ENCODE peak calls at places on chromosomes 13 and 19, in nine cellular contexts. B is psoas muscle; O is CD8-positive, alpha-beta memory T cell; P is tibial artery; M is vagina; W is effector memory CD4-positive, alpha-beta T cell; J is upper lobe of right lung; U is right lobe of liver; G is Peyer's patch. I is an unnamed sample. For H3K4me1, the result is how much of the 10 kb centered on the place peaks cover.

GRCh38 chr13:93765811-93766210 is 539.2 kb downstream of the GPC6 start:
- DNase-seq in B (no peak), J (no peak), U (no peak), M (no peak), O (no peak), G (no peak), P (no peak), W (no peak), I (no peak)

GRCh38 chr13:73259061-73259908 is 200.5 kb downstream of the KLF5 start:
- DNase-seq in P (no peak), G (no peak), B (no peak), J (no peak), W (no peak), U (no peak), M (no peak), O (no peak), I (no peak)

GRCh38 chr19:19406878-19407639 is 1.6 kb downstream of the GATAD2A start:
- DNase-seq in P (no peak), G (peak), U (no peak), M (no peak), J (no peak), W (peak), B (no peak), O (peak), I (no peak)

GRCh38 chr19:35184267-35184666 is 29.7 kb downstream of the FXYD5 start:
- DNase-seq in O (no peak), W (no peak), B (no peak), G (no peak), U (no peak), P (no peak), M (no peak), J (no peak), I (no peak)

GRCh38 chr19:18850560-18851375 is 19.0 kb downstream of the UPF1 start:
- DNase-seq in J (peak), P (no peak), W (no peak), U (peak), M (no peak), G (no peak), O (no peak), B (no peak), I (no peak)

GRCh38 chr13:25738797-25739196 is 313.0 kb downstream of the SHISA2 start:
- DNase-seq in O (no peak), P (no peak), U (no peak), J (no peak), B (no peak), W (no peak), M (no peak), G (no peak), I (no peak)

GRCh38 chr19:38429055-38429810 is 3.2 kb upstream of the RASGRP4 start:
- DNase-seq in P (no peak), J (no peak), U (no peak), W (no peak), G (no peak), M (no peak), O (no peak), B (no peak), I (no peak)

GRCh38 chr13:98869408-98870090 is 108.3 kb downstream of the DOCK9 start:
- DNase-seq in G (no peak), W (no peak), U (no peak), P (no peak), M (no peak), B (no peak), J (no peak), O (no peak), I (no peak)

GRCh38 chr13:42997381-42997780 is 5.3 kb upstream of the EPSTI1 start:
- DNase-seq in J (no peak), G (no peak), P (no peak), O (no peak), M (no peak), B (no peak), W (no peak), U (no peak), I (no peak)

GRCh38 chr19:38826856-38827551 is 4.6 kb downstream of the ECH1 start:
- DNase-seq in W (no peak), O (no peak), P (no peak), J (no peak), B (no peak), M (no peak), U (no peak), G (no peak), I (no peak)

GRCh38 chr13:57680609-57681008 is 49.1 kb downstream of the PCDH17 start:
- DNase-seq in P (no peak), W (no peak), B (no peak), G (no peak), U (no peak), M (no peak), O (no peak), J (no peak), I (no peak)

GRCh38 chr13:20414475-20415287 is 111.0 kb downstream of the CRYL1 start:
- DNase-seq in G (no peak), W (no peak), P (no peak), B (no peak), U (no peak), O (no peak), M (no peak), J (no peak), I (no peak)

GRCh38 chr19:17656970-17657369 is 31.2 kb downstream of the UNC13A start:
- DNase-seq in J (no peak), M (no peak), B (no peak), G (no peak), O (no peak), W (no peak), P (no peak), U (no peak), I (no peak)

GRCh38 chr13:36417328-36417727 is 15.0 kb upstream of the CCNA1 start:
- DNase-seq in M (no peak), U (no peak), G (no peak), P (no peak), B (no peak), O (no peak), J (no peak), W (no peak), I (no peak)

GRCh38 chr13:42990991-42991891 is 800 bp downstream of the EPSTI1 start:
- DNase-seq in J (no peak), O (no peak), G (no peak), P (no peak), M (no peak), B (no peak), U (no peak), W (no peak), I (no peak)

GRCh38 chr19:41708481-41708880 is at the start of gene CEACAM5:
- DNase-seq in B (no peak), W (no peak), O (no peak), M (peak), P (no peak), G (peak), U (no peak), J (no peak), I (peak)

GRCh38 chr13:65470781-65471180 is 1759.4 kb downstream of the PCDH9 start:
- DNase-seq in O (no peak), J (no peak), M (no peak), P (no peak), W (no peak), U (no peak), G (no peak), B (no peak), I (no peak)

GRCh38 chr13:109180905-109181425 is 551.6 kb downstream of the MYO16 start:
- DNase-seq in O (no peak), B (no peak), W (no peak), P (no peak), G (no peak), U (no peak), J (no peak), M (no peak), I (no peak)

GRCh38 chr19:17109962-17110598 is 34.5 kb downstream of the MYO9B start:
- DNase-seq in W (no peak), G (peak), U (peak), M (no peak), P (peak), J (peak), O (no peak), B (peak), I (no peak)

GRCh38 chr19:53915000-53915399 is 5.9 kb downstream of the CACNG7 start:
- DNase-seq in U (no peak), W (no peak), O (no peak), B (no peak), G (no peak), M (no peak), P (no peak), J (no peak), I (no peak)

GRCh38 chr13:113485545-113485944 is 5.0 kb downstream of the DCUN1D2 start:
- DNase-seq in M (no peak), B (no peak), G (no peak), U (no peak), W (no peak), J (no peak), O (no peak), P (no peak), I (no peak)

GRCh38 chr19:12331211-12331941 is 2.1 kb downstream of the ZNF563 start:
- DNase-seq in U (peak), P (no peak), W (no peak), O (no peak), M (no peak), J (no peak), B (no peak), G (peak), I (no peak)

GRCh38 chr13:77719128-77719527 is 21.6 kb downstream of the SLAIN1 start:
- DNase-seq in U (no peak), J (no peak), O (no peak), W (no peak), G (no peak), M (no peak), P (no peak), B (no peak), I (no peak)

GRCh38 chr13:75445717-75446529 is 36.0 kb downstream of the TBC1D4 start:
- DNase-seq in P (no peak), B (no peak), J (no peak), O (no peak), W (no peak), G (no peak), U (no peak), M (no peak), I (no peak)

GRCh38 chr13:107466326-107466725 is 749.0 kb downstream of the LIG4 start:
- DNase-seq in U (no peak), G (no peak), M (no peak), O (no peak), P (no peak), W (no peak), J (no peak), B (no peak), I (no peak)

GRCh38 chr13:24613128-24613527 is 67.1 kb upstream of the ATP12A start:
- DNase-seq in P (no peak), M (no peak), J (no peak), O (no peak), B (no peak), W (no peak), U (no peak), G (no peak), I (peak)

GRCh38 chr19:11807099-11807380 is 7.0 kb upstream of the ZNF440 start:
- DNase-seq in J (no peak), B (no peak), U (no peak), W (no peak), O (no peak), P (no peak), M (no peak), G (no peak), I (no peak)

GRCh38 chr13:107928762-107929161 is 286.6 kb downstream of the LIG4 start:
- DNase-seq in G (no peak), M (no peak), U (no peak), O (no peak), B (no peak), W (no peak), J (no peak), P (no peak), I (no peak)

GRCh38 chr19:7415163-7415856 is 66.6 kb downstream of the ARHGEF18 start:
- DNase-seq in G (no peak), M (no peak), U (peak), J (peak), P (no peak), O (no peak), W (no peak), B (no peak), I (peak)

GRCh38 chr19:40315812-40316475 is 30.8 kb upstream of the AKT2 start:
- DNase-seq in U (no peak), J (peak), P (no peak), M (no peak), B (no peak), O (no peak), W (no peak), G (no peak), I (peak)

GRCh38 chr13:71213252-71213821 is 653.7 kb downstream of the DACH1 start:
- DNase-seq in G (no peak), M (no peak), O (no peak), P (no peak), W (no peak), U (no peak), J (no peak), B (no peak), I (no peak)

GRCh38 chr13:114107686-114108081 is 24.7 kb downstream of the RASA3 start:
- DNase-seq in U (peak), O (no peak), W (no peak), P (peak), M (no peak), G (peak), J (peak), B (peak), I (peak)

GRCh38 chr13:26255717-26256277 is 1.9 kb downstream of the CDK8 start:
- DNase-seq in G (no peak), W (no peak), P (no peak), M (no peak), U (no peak), O (no peak), B (no peak), J (no peak), I (no peak)

GRCh38 chr19:3028305-3029069 is 593 bp downstream of the TLE2 start:
- DNase-seq in U (no peak), G (no peak), W (no peak), M (no peak), B (peak), P (no peak), J (no peak), O (no peak), I (no peak)

GRCh38 chr19:54040003-54040402 is 23.7 kb downstream of the VSTM1 start:
- DNase-seq in B (no peak), J (no peak), U (no peak), M (no peak), O (no peak), G (no peak), W (no peak), P (no peak), I (no peak)

GRCh38 chr13:87827479-87827878 is 156.3 kb downstream of the SLITRK5 start:
- DNase-seq in U (no peak), W (no peak), G (no peak), M (no peak), B (no peak), P (no peak), J (no peak), O (no peak), I (no peak)

DNA sequence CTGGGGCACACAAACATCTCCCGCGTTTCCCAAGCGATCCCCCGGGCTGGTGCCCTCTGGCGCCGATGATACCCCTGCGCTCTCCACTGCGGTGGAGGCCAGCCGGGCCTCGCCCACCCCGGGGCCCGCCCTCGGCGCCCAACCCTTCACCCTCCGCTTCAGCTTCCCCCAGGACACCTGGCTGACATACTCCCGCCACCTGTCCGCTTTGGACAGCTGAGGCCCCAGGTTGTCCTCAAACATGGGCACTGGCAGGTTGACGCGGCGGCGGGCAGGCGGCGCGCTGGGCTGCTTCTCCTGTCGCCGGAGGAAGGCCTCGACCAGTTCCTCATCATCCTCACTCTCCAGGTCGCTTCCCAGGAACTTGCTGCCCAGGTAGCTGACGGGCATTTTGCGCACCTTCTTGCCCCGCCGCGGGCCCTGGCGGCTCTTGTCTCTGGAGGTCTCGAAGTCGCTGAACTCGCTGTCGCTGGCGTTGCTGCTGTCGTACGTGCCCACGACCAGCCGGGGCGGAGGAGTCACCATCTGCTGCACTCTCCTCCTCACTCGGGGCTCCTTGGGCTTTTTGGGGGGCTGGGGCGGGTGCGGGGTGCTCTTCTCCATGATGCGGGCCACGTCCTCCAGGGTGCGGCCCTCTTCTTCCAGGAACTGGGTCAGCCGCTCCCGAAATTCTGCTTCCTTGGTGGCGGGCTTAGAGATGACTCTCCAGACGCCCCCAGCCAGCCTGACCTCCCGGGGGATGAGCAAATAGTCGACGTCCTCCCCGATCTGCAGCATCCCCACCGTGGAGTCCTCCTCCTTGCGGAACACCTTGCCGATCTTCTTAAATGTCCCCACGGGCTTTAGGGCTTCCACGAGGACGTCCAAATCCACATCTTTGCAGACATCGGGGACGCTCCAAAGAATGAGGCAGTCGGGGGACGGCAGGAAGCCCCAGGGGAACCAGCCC is 1.1 kb downstream of the CCDC8 start:
- DNase-seq in M (no peak), U (no peak), O (no peak), G (no peak), B (peak), J (no peak), P (no peak), W (no peak), I (no peak)
- H3K4me1 ChIP-seq in M (half or more), U (under half), O (under half), G (under half), B (under half), J (under half), P (half or more), W (under half), I (under half)

GRCh38 chr13:97125810-97126738 is 96.1 kb upstream of the MBNL2 start:
- DNase-seq in P (no peak), W (no peak), U (no peak), M (no peak), J (no peak), O (no peak), B (peak), G (no peak), I (no peak)
- H3K4me3 ChIP-seq in P (no peak), W (no peak), U (no peak), M (no peak), J (no peak), O (no peak), B (peak), G (no peak), I (no peak)

GRCh38 chr13:79389031-79389430 is 17.0 kb downstream of the RBM26 start:
- DNase-seq in W (no peak), G (no peak), J (no peak), B (no peak), U (no peak), O (no peak), M (no peak), P (no peak), I (no peak)
- H3K4me1 ChIP-seq in W (under half), G (under half), J (under half), B (under half), U (under half), O (half or more), M (under half), P (under half), I (under half)

GRCh38 chr13:23588576-23589141 is 18.4 kb downstream of the TNFRSF19 start:
- DNase-seq in W (no peak), M (no peak), O (no peak), U (peak), G (no peak), P (no peak), J (no peak), B (no peak), I (no peak)
- H3K4me3 ChIP-seq in W (no peak), M (no peak), O (no peak), U (no peak), G (no peak), P (no peak), J (no peak), B (no peak), I (no peak)

DNA sequence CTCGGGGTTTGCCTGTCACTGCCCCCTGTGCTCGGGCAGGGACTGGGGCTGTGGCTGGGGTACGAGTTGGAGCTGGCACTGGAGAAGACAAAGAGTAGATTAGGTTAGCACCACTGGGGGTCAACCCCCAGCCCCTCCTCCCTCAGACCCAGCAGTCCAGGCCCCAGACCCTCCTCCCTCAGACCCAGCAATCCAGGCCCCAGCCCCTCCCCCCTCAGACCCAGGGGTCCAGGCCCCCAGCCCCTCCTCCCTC is 19.1 kb downstream of the ZNF575 start:
- DNase-seq in W (no peak), U (no peak), B (no peak), P (no peak), J (no peak), O (no peak), M (no peak), G (no peak), I (no peak)
- H3K4me1 ChIP-seq in W (under half), U (under half), B (under half), P (under half), J (under half), O (under half), M (under half), G (under half), I (under half)

GRCh38 chr19:6379744-6380143 is 4.0 kb upstream of the PSPN start:
- DNase-seq in B (no peak), J (no peak), G (no peak), U (no peak), M (no peak), O (no peak), W (no peak), P (no peak), I (no peak)

GRCh38 chr19:6378036-6378435 is 2.3 kb upstream of the PSPN start:
- DNase-seq in G (no peak), M (no peak), P (no peak), O (no peak), J (no peak), U (no peak), B (no peak), W (no peak), I (peak)

GRCh38 chr19:6381030-6381750 is 5.5 kb upstream of the PSPN start:
- DNase-seq in O (no peak), U (no peak), J (no peak), M (no peak), B (no peak), P (no peak), G (no peak), W (no peak), I (no peak)

GRCh38 chr19:6376512-6377193 is 920 bp upstream of the PSPN start:
- DNase-seq in G (no peak), O (no peak), J (no peak), M (no peak), B (no peak), U (no peak), P (no peak), W (no peak), I (no peak)

GRCh38 chr19:6378498-6378897 is 2.8 kb upstream of the PSPN start:
- DNase-seq in M (no peak), B (no peak), J (no peak), W (no peak), U (no peak), G (no peak), P (no peak), O (no peak), I (no peak)
- H3K4me3 ChIP-seq in M (no peak), B (no peak), J (no peak), W (no peak), U (no peak), G (no peak), P (no peak), O (no peak), I (no peak)

DNA sequence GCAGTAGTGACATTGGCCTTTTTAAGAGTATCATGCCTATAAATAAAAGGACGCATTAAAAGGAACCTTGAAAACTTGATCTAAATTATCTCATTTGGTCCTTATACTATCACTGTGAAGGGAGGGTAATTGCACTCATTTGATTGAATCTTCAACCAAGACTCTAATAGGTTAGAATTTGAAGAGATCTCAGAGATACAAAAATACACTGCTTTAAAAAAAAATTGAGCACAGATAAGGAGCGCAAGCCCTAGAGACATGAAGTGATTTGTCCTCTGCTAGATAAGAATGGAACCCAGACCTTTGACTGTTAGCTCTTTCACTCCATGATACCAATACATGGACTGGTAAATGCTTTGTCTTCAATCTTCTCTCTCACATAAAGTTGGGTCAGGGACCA is 58.2 kb upstream of the RXFP2 start:
- DNase-seq in W (no peak), B (no peak), M (no peak), P (no peak), O (no peak), U (no peak), G (no peak), J (no peak), I (no peak)
- H3K4me1 ChIP-seq in W (under half), B (under half), M (under half), P (under half), O (under half), U (under half), G (under half), J (under half), I (under half)

GRCh38 chr19:4115818-4116385 is 8.0 kb downstream of the MAP2K2 start:
- DNase-seq in G (no peak), B (no peak), J (no peak), P (no peak), O (no peak), M (no peak), W (no peak), U (no peak), I (no peak)
- H3K4me3 ChIP-seq in G (no peak), B (no peak), J (no peak), P (no peak), O (no peak), M (no peak), W (no peak), U (no peak), I (no peak)

GRCh38 chr19:55486971-55487883 is 1.0 kb upstream of the SSC5D start:
- DNase-seq in W (no peak), J (no peak), U (no peak), O (no peak), G (no peak), P (peak), M (no peak), B (peak), I (peak)
- H3K4me1 ChIP-seq in W (under half), J (under half), U (under half), O (under half), G (under half), P (half or more), M (half or more), B (under half), I (under half)

GRCh38 chr19:5298502-5298901 is 42.1 kb downstream of the PTPRS start:
- DNase-seq in W (no peak), J (peak), U (no peak), G (no peak), M (no peak), P (no peak), B (no peak), O (no peak), I (no peak)
- H3K4me3 ChIP-seq in W (no peak), J (no peak), U (no peak), G (no peak), M (no peak), P (no peak), B (no peak), O (no peak), I (no peak)